ENCODE peak calls at places on chromosome 19, in four cellular contexts. T is AG09309, C is lower lobe of right lung, U is esophagus muscularis mucosa. B is an unnamed sample.

GRCh38 chr19:18098891-18099622 is 1.5 kb downstream of the MAST3 start:
- DNase-seq in C (peak; percentile 53), U (no peak), T (no peak), B (no peak)

GRCh38 chr19:30297969-30298368 is 74.2 kb upstream of the ZNF536 start:
- DNase-seq in T (no peak), C (no peak), U (no peak), B (no peak)

GRCh38 chr19:49801966-49802661 is 11.0 kb downstream of the FUZ start:
- DNase-seq in U (peak; percentile 96), T (no peak), C (no peak), B (no peak)

GRCh38 chr19:39825531-39826076 is 8.4 kb downstream of the DYRK1B start:
- DNase-seq in U (no peak), C (no peak), T (no peak), B (no peak)

GRCh38 chr19:29672933-29673336 is 7.7 kb downstream of the PLEKHF1 start:
- DNase-seq in C (no peak), T (no peak), U (no peak), B (no peak)

GRCh38 chr19:28488006-28488405 is 724.9 kb downstream of the UQCRFS1 start:
- DNase-seq in C (no peak), U (no peak), T (no peak), B (no peak)

GRCh38 chr19:5880604-5881078 is 10.3 kb upstream of the FUT5 start:
- DNase-seq in T (no peak), C (no peak), U (peak; percentile 95), B (no peak)

GRCh38 chr19:35555301-35556005 is 8.0 kb downstream of the ATP4A start:
- DNase-seq in C (no peak), T (no peak), U (no peak), B (no peak)

GRCh38 chr19:56351208-56351607 is 36.6 kb upstream of the ZSCAN5A start:
- DNase-seq in C (no peak), U (no peak), T (no peak), B (no peak)

GRCh38 chr19:19051478-19052213 is 12.1 kb upstream of the SLC25A42 start:
- DNase-seq in U (no peak), C (no peak), T (no peak), B (no peak)

GRCh38 chr19:46998445-46999142 is 21.0 kb upstream of the NPAS1 start:
- DNase-seq in U (no peak), T (no peak), C (no peak), B (no peak)

GRCh38 chr19:20928371-20928770 is 5.3 kb downstream of the ZNF85 start:
- DNase-seq in U (no peak), T (peak; percentile 89), C (no peak), B (no peak)

GRCh38 chr19:19821366-19822147 is at the start of gene ZNF506:
- DNase-seq in C (peak; percentile 99), T (peak; percentile 88), U (peak; percentile 100), B (peak; percentile 92)

GRCh38 chr19:29694669-29695627 is 20.1 kb downstream of the C19orf12 start:
- DNase-seq in U (peak; percentile 94), T (peak; percentile 37), C (peak; percentile 85), B (no peak)

GRCh38 chr19:56877069-56877715 is 36.7 kb upstream of the PEG3 start:
- DNase-seq in T (no peak), C (no peak), U (no peak), B (no peak)

GRCh38 chr19:49309087-49309486 is 15.9 kb downstream of the SLC6A16 start:
- DNase-seq in U (no peak), C (no peak), T (no peak), B (no peak)

GRCh38 chr19:18029617-18030338 is 21.8 kb downstream of the ARRDC2 start:
- DNase-seq in U (no peak), C (no peak), T (no peak), B (peak; percentile 99)

GRCh38 chr19:49165111-49165750 is 7.6 kb downstream of the TRPM4 start:
- DNase-seq in C (no peak), U (no peak), T (no peak), B (peak; percentile 90)

GRCh38 chr19:31611348-31611877 is 262.2 kb upstream of the TSHZ3 start:
- DNase-seq in T (no peak), C (no peak), U (no peak), B (no peak)

GRCh38 chr19:53958168-53958571 is 4.6 kb upstream of the CACNG8 start:
- DNase-seq in T (no peak), U (no peak), C (no peak), B (no peak)

GRCh38 chr19:39053276-39054090 is 21.1 kb upstream of the FBXO27 start:
- DNase-seq in T (no peak), U (no peak), C (no peak), B (no peak)

DNA sequence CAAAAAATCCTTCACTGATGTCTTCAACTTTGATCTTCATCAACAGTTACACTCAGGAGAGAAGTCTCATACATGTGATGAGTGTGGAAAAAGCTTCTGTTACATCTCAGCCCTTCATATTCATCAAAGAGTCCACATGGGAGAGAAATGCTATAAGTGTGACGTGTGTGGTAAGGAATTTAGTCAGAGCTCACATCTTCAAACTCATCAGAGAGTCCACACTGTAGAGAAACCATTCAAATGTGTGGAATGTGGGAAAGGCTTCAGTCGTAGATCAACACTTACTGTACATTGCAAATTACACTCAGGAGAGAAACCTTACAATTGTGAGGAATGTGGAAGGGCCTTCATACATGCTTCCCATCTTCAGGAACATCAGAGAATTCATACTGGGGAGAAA is 8.4 kb upstream of the ZNF226 start:
- DNase-seq in T (no peak), C (no peak), U (no peak), B (no peak)
- H3K4me3 ChIP-seq in T (no peak overlapping the region), C (no peak overlapping the region), U (no peak overlapping the region), B (no peak overlapping the region)

DNA sequence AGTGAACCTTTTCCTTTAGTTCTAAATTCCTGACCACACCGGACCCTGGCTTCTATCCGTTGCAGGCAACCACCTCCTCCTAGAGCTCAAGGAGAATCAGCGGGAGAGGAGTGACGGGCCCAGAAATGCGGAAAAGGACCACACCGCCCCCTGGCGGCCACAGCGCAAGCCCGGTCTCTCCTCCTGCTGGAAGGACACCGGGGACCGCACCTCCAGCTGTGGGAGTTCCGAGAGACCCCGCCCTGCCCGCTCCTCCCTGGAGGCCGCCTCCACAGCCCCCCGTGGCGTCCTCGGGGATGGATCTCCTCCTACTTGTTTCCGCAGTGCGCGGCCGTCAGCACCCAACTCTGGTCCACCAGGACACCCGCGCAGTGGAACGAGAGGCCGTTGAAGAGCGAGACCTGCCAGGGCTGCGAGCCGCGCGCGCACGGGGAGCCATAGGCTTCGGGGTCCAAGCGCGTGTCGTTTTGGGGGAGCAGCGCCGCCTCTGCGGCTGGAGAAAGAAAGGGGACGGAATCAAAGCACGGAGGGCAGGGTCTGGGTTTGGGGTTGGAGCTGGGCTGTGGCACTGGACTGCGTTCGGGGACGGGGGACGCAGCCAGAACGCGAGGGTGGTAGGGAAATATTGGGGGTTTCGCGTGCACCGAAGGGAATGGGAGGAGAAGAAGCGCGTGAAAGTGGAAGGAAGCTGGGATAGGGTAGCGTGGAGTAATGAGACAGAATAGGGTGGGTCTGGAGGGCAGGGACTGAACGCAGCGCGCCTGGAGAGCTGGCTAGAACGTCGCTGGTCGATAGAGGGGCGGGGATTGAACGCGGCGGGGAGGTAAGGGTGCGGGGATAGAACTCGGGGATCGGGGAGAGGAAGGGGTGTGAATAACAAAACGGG is 2.5 kb downstream of the KLK10 start:
- DNase-seq in C (no peak), U (no peak), T (no peak), B (no peak)
- TF ChIP-seq CTCF in C (peak; percentile 52), U (no peak), T (peak; percentile 84), B (peak; percentile 82)

GRCh38 chr19:34176581-34176980 is 4.3 kb downstream of the LSM14A start:
- DNase-seq in T (no peak), C (no peak), U (no peak), B (no peak)

GRCh38 chr19:34180273-34180672 is 8.0 kb downstream of the LSM14A start:
- DNase-seq in U (no peak), C (no peak), T (no peak), B (no peak)

GRCh38 chr19:34179066-34179465 is 6.8 kb downstream of the LSM14A start:
- DNase-seq in C (no peak), U (no peak), T (no peak), B (no peak)

GRCh38 chr19:34180709-34181108 is 8.4 kb downstream of the LSM14A start:
- DNase-seq in C (no peak), T (no peak), U (no peak), B (no peak)

DNA sequence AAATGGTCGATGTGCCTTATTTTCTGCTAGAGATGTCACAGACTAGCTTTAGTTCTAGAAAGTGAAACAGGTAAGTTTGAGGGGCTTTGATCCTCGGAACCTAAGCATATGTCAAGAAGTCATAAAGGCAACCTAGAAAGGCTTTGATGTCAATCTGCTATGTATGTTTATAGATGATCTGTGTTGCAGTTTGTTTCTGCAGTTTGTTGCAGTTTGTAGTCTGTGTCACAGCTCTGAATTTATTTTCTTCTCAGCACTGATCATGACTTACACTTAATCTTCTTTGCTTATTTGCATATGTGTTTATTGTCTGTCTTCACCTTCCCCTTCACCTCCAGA is 5.9 kb downstream of the LSM14A start:
- DNase-seq in C (no peak), T (no peak), U (no peak), B (no peak)
- H3K4me3 ChIP-seq in C (no peak overlapping the region), T (no peak overlapping the region), U (no peak overlapping the region), B (no peak overlapping the region)

DNA sequence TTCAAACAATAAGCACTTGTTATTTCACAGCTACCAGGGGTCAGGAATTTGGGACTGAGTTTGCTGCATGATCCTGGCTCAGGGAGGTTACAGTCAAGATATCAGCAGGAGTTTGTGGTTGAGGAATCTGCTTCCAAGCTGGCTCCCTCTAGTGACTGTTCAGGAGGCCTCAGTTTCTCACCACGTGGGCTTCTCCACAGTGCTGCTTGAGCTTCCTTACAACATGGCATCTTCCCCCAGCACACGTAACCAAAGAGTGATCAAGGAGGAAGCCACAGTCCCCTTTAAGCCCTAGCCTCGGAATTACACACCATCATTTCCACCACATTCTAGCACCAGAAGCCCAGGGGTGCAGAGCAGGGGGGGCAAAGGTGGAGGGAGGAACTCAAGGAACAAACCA is 28.8 kb downstream of the CELF5 start:
- DNase-seq in C (no peak), U (no peak), T (no peak), B (no peak)
- TF ChIP-seq CTCF in C (no peak), U (no peak), T (no peak), B (no peak)

DNA sequence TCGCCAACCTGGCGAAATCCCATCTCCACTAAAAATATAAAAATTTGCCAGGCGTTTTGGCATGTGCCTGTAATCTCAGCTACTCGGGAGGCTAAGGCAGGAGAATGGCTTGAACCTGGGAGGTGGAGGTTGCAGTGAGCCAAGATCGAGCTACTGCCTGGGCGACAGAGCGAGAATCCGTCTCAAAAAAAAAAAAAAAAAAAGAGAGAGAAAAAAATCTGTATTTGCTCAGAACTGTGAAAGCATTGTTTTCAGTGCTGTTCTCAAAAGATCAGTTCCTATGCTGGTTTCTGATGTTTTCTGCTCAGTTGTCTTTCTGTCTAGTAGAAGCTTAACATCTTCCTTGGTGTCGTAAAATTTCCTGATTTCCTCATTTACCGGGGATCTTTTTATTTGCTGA is 2.5 kb downstream of the SF3A2 start:
- DNase-seq in C (no peak), T (no peak), U (no peak), B (no peak)
- H3K4me3 ChIP-seq in C (peak overlapping the region; percentile 51), T (no peak overlapping the region), U (peak overlapping the region; percentile 54), B (peak overlapping the region; percentile 90)

DNA sequence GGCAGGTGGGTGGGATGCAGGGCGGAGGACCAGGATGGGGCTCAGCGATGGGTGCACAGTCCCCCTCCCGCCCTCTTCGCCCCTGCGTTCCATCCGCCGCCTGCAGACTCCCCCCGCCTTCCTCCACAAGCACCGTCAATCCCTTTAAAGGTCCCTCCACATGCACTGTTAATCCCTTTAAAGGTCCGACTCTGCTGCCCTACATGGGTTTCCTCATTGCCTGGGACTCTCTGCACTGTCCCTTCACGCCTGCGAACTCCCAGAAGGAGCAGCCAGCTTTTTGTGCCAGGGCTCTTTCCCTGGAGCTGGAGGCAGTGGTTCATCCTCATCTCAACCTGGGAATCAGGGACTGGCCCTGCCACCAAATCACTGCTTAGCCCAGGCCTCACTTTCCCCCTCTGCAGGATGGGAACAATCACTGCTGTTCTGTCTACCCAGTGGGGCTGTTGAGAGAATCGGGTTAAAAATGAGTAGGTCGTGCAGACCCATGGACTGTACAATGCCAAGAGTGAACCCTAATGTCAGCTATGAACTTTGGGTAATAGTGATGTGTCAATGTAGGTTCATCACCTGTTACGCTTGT is 20.4 kb downstream of the ZNF574 start:
- DNase-seq in T (no peak), C (no peak), U (no peak), B (no peak)
- TF ChIP-seq CTCF in T (no peak), C (no peak), U (no peak), B (no peak)

B was measured in LNCaP clone FGC.